ENCODE peak calls at places on chromosomes 2 and 18, in eight cellular contexts. A is GM23338; P is Peyer's patch; H is fibroblast of lung; Q is A549; Z is substantia nigra; N is CD4-positive, alpha-beta T cell; T is IMR-90. U is an unnamed sample.

GRCh38 chr2:235839226-235839625 is 329.0 kb downstream of the GBX2 start:
- DNase-seq in A (no peak), P (no peak), H (no peak), Q (no peak), Z (no peak), N (no peak), T (no peak), U (no peak)

GRCh38 chr18:21179590-21180220 is 62.3 kb upstream of the GREB1L start:
- DNase-seq in A (peak; percentile 90), P (peak; percentile 70), H (peak; percentile 51), Q (peak; percentile 25), Z (no peak), N (peak; percentile 14), T (peak; percentile 73), U (no peak)

GRCh38 chr2:1140389-1141003 is 189.8 kb downstream of the SNTG2 start:
- DNase-seq in A (peak; percentile 78), P (no peak), H (no peak), Q (peak; percentile 48), Z (no peak), N (peak; percentile 14), T (no peak), U (no peak)

GRCh38 chr2:136765736-136766323 is 485 bp downstream of the THSD7B start:
- DNase-seq in A (peak; percentile 45), P (no peak), H (no peak), Q (no peak), Z (no peak), N (no peak), T (no peak), U (no peak)

GRCh38 chr2:150259746-150260145 is 227.7 kb downstream of the RND3 start:
- DNase-seq in A (peak; percentile 5), P (no peak), H (peak; percentile 51), Q (no peak), Z (no peak), N (no peak), T (no peak), U (no peak)

GRCh38 chr2:55019547-55020258 is 30.5 kb downstream of the RTN4 start:
- DNase-seq in A (peak; percentile 53), P (no peak), H (no peak), Q (no peak), Z (no peak), N (no peak), T (no peak), U (no peak)

GRCh38 chr2:182241936-182242335 is 184.9 kb downstream of the PDE1A start:
- DNase-seq in A (no peak), P (no peak), H (no peak), Q (no peak), Z (no peak), N (no peak), T (peak; percentile 4), U (no peak)

GRCh38 chr2:11796190-11797171 is 50.0 kb downstream of the LPIN1 start:
- DNase-seq in A (no peak), P (no peak), H (no peak), Q (no peak), Z (no peak), N (no peak), T (peak; percentile 8), U (peak; percentile 27)

GRCh38 chr2:128284037-128284441 is 34.6 kb downstream of the HS6ST1 start:
- DNase-seq in A (no peak), P (no peak), H (no peak), Q (no peak), Z (no peak), N (no peak), T (no peak), U (no peak)

GRCh38 chr2:147855977-147856376 is 11.1 kb downstream of the ACVR2A start:
- DNase-seq in A (no peak), P (no peak), H (no peak), Q (no peak), Z (no peak), N (no peak), T (no peak), U (no peak)

GRCh38 chr18:75130591-75131274 is 78.2 kb downstream of the PTGR3 start:
- DNase-seq in A (no peak), P (peak; percentile 19), H (no peak), Q (no peak), Z (no peak), N (no peak), T (peak; percentile 12), U (no peak)

GRCh38 chr2:190443778-190444481 is 35.8 kb downstream of the MFSD6 start:
- DNase-seq in A (no peak), P (no peak), H (peak; percentile 50), Q (no peak), Z (no peak), N (no peak), T (peak; percentile 67), U (no peak)

GRCh38 chr18:9648431-9649163 is 34.2 kb upstream of the PPP4R1 start:
- DNase-seq in A (no peak), P (no peak), H (no peak), Q (no peak), Z (no peak), N (no peak), T (no peak), U (no peak)

GRCh38 chr2:231563378-231563961 is 29.2 kb upstream of the TEX44 start:
- DNase-seq in A (peak; percentile 94), P (no peak), H (peak; percentile 43), Q (peak; percentile 64), Z (peak; percentile 15), N (no peak), T (peak; percentile 57), U (peak; percentile 19)

GRCh38 chr18:68623342-68623741 is 91.6 kb downstream of the TMX3 start:
- DNase-seq in A (peak; percentile 87), P (no peak), H (peak; percentile 60), Q (peak; percentile 15), Z (no peak), N (no peak), T (peak; percentile 84), U (peak; percentile 7)

GRCh38 chr18:75173125-75173432 is 35.9 kb downstream of the PTGR3 start:
- DNase-seq in A (peak; percentile 35), P (no peak), H (no peak), Q (peak; percentile 8), Z (no peak), N (no peak), T (peak; percentile 17), U (no peak)

GRCh38 chr2:60469918-60470317 is 83.5 kb downstream of the BCL11A start:
- DNase-seq in A (no peak), P (no peak), H (no peak), Q (no peak), Z (no peak), N (no peak), T (no peak), U (no peak)
- H3K27ac ChIP-seq in A (peak overlapping the region; percentile 46), P (no peak overlapping the region), H (no peak overlapping the region), Q (no peak overlapping the region), Z (no peak overlapping the region), N (no peak overlapping the region), T (no peak overlapping the region), U (no peak overlapping the region)

GRCh38 chr2:108834620-108835019 is 48.0 kb downstream of the CCDC138 start:
- DNase-seq in A (no peak), P (no peak), H (no peak), Q (no peak), Z (no peak), N (no peak), T (no peak), U (no peak)

GRCh38 chr2:108837198-108837597 is 50.6 kb downstream of the CCDC138 start:
- DNase-seq in A (no peak), P (no peak), H (no peak), Q (no peak), Z (no peak), N (no peak), T (no peak), U (no peak)

GRCh38 chr2:108829916-108830315 is 43.3 kb downstream of the CCDC138 start:
- DNase-seq in A (no peak), P (no peak), H (no peak), Q (no peak), Z (no peak), N (no peak), T (no peak), U (no peak)

GRCh38 chr2:108835038-108835437 is 48.5 kb downstream of the CCDC138 start:
- DNase-seq in A (no peak), P (no peak), H (no peak), Q (no peak), Z (no peak), N (no peak), T (no peak), U (no peak)

GRCh38 chr2:108833219-108833618 is 46.6 kb downstream of the CCDC138 start:
- DNase-seq in A (peak; percentile 13), P (no peak), H (peak; percentile 2), Q (no peak), Z (no peak), N (no peak), T (peak; percentile 36), U (no peak)
- H3K27ac ChIP-seq in A (peak overlapping the region; percentile 14), P (no peak overlapping the region), H (no peak overlapping the region), Q (no peak overlapping the region), Z (no peak overlapping the region), N (no peak overlapping the region), T (no peak overlapping the region), U (no peak overlapping the region)

DNA sequence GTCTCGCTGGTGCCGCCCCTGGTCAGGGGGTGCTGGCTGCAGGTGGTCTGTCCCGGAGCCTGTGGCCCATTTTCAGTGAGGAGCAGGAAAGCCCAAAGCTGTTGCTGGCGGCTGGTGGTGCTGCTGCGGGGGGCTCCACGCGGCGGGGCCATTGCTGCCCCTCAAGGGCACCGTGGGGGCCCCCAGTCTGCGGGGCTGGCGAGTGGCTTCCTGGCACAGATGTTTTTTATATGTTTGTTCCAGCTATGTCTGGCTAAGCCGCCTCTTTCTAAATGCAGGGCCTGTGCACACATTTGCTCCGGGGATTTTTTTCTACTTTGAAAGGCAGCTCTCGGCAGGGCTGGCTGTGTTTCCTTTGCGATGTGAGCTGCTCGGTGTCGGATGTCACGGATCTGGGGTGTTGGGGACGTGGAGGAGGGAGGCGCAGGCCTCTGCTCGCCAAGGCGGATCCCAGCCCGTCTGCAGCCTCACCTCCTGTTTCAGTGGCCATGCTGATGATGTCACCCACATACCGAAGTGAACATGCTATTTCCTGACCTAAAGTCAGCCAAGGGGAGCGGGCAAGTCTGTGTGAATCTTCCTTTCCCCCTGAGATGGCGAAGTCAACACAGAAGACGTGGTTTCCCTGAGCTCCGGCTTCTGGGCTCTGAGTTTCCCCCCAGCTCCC is 112.0 kb upstream of the CTDP1 start:
- DNase-seq in A (peak; percentile 73), P (peak; percentile 17), H (peak; percentile 98), Q (no peak), Z (no peak), N (no peak), T (peak; percentile 98), U (no peak)
- H3K27ac ChIP-seq in A (no peak overlapping the region), P (no peak overlapping the region), H (no peak overlapping the region), Q (no peak overlapping the region), Z (no peak overlapping the region), N (no peak overlapping the region), T (peak overlapping the region; percentile 79), U (no peak overlapping the region)

GRCh38 chr18:32018331-32019250 is at the start of gene RNF125:
- DNase-seq in A (peak; percentile 94), P (peak; percentile 92), H (peak; percentile 91), Q (peak; percentile 39), Z (no peak), N (peak; percentile 89), T (peak; percentile 68), U (peak; percentile 21)
- H3K27ac ChIP-seq in A (peak within 1 kb of the TSS; percentile 67), P (peak within 1 kb of the TSS; percentile 76), H (no peak within 1 kb of the TSS), Q (peak within 1 kb of the TSS; percentile 54), Z (peak within 1 kb of the TSS; percentile 94), N (peak within 1 kb of the TSS; percentile 87), T (no peak within 1 kb of the TSS), U (peak within 1 kb of the TSS; percentile 95)

U was measured in caudate nucleus.